ENCODE peak calls at places on chromosomes 6 and 20, in nine cellular contexts. Z is heart left ventricle, I is K562, D is HCT116, Q is A549, M is prostate gland, T is transverse colon, H is body of pancreas, O is breast epithelium. E is an unnamed sample.

GRCh38 chr6:110083875-110084585 is 95.4 kb downstream of the WASF1 start:
- DNase-seq in Z (no peak), D (no peak), T (no peak), Q (no peak), O (no peak), I (no peak), H (no peak), M (no peak), E (no peak)

GRCh38 chr20:51788822-51789221 is 13.5 kb downstream of the SALL4 start:
- DNase-seq in O (no peak), H (no peak), Z (no peak), D (no peak), Q (no peak), T (no peak), M (no peak), I (no peak), E (no peak)

GRCh38 chr20:43963872-43964791 is 49.5 kb downstream of the TOX2 start:
- DNase-seq in I (no peak), T (peak), Q (no peak), D (no peak), H (peak), Z (peak), M (no peak), O (no peak), E (no peak)

GRCh38 chr6:6712258-6712978 is 123.9 kb downstream of the LY86 start:
- DNase-seq in M (no peak), H (peak), Z (no peak), T (peak), D (peak), O (no peak), Q (peak), I (peak), E (peak)

GRCh38 chr20:20130399-20130798 is 78.1 kb downstream of the CFAP61 start:
- DNase-seq in Z (no peak), O (no peak), T (no peak), M (no peak), H (no peak), Q (no peak), I (no peak), D (peak), E (no peak)

GRCh38 chr20:4613184-4613583 is 108.5 kb upstream of the PRND start:
- DNase-seq in Z (no peak), M (no peak), O (peak), I (no peak), H (no peak), D (no peak), Q (no peak), T (no peak), E (no peak)

GRCh38 chr6:134873500-134874388 is 76.2 kb downstream of the ALDH8A1 start:
- DNase-seq in O (no peak), Z (no peak), Q (no peak), I (no peak), H (no peak), D (no peak), T (peak), M (no peak), E (no peak)

GRCh38 chr6:145245119-145245518 is 490.2 kb downstream of the EPM2A start:
- DNase-seq in H (no peak), Z (no peak), M (no peak), D (no peak), I (no peak), T (no peak), O (no peak), Q (no peak), E (no peak)

GRCh38 chr20:2919518-2920245 is 46.4 kb downstream of the PTPRA start:
- DNase-seq in Z (no peak), M (no peak), Q (no peak), D (no peak), H (no peak), O (no peak), I (no peak), T (peak), E (no peak)

GRCh38 chr6:75524322-75524972 is 30.8 kb upstream of the FILIP1 start:
- DNase-seq in Z (no peak), O (no peak), T (no peak), D (peak), I (no peak), M (peak), Q (peak), H (peak), E (peak)

GRCh38 chr20:1263853-1264252 is 2.2 kb upstream of the SNPH start:
- DNase-seq in O (no peak), Q (no peak), H (no peak), T (no peak), D (no peak), M (no peak), Z (no peak), I (no peak), E (no peak)

GRCh38 chr6:4348462-4349112 is 213.2 kb upstream of the ECI2 start:
- DNase-seq in H (no peak), M (no peak), T (no peak), I (no peak), Q (no peak), D (no peak), O (no peak), Z (no peak), E (no peak)

DNA sequence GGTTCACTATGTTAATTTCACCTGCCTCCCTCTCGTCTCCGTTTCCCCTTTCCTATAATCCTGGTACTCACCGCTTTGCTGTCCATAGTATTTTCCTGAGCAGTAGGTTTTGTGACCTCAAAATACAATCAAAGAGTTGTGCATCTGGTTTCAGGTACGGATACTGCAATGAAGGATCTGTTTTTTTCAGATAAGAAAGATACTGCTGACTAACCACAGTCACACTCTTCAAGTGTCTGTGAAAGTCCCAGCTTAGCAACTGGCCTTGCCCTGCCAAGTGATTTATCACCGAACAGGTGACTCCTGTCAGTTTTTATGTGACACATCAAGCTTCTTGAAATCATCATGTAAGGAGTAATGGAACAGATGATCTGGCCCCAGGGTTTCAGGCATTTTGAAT is 180.9 kb downstream of the DTNBP1 start:
- DNase-seq in Z (no peak), D (no peak), H (no peak), T (no peak), O (no peak), M (no peak), Q (no peak), I (peak), E (no peak)
- TF ChIP-seq POLR2A in Z (no peak), D (no peak), H (no peak), T (no peak), O (no peak), M (no peak), Q (no peak), I (no peak), E (no peak)

DNA sequence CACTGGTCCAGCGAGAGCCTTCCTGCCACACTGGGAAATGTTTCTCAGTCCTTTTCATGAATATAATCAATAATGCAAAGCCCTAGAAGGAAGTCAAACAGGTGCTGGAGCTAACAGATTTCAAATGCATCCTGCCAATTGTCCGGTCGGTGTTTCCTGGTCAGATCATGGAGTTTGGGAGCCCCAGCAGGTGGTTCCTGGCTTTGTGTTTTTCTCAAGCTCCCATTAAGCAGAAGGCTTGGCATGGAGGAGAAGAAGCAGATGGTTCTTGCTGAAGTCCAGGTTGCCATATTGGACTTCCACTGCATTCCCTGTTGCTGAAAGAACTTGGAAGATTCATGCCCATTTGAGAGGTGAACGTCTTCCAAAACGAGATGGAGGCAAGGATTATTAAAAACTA is 68.6 kb downstream of the GFOD1 start:
- DNase-seq in H (peak), O (no peak), M (no peak), Z (no peak), T (no peak), D (no peak), I (no peak), Q (no peak), E (no peak)
- TF ChIP-seq POLR2A in H (no peak), O (no peak), M (no peak), Z (no peak), T (no peak), D (no peak), I (no peak), Q (no peak), E (no peak)

GRCh38 chr6:31270788-31271640 is 878 bp downstream of the HLA-C start:
- DNase-seq in D (no peak), O (no peak), T (peak), M (peak), Z (peak), Q (no peak), H (peak), I (no peak), E (peak)

GRCh38 chr6:31267504-31268371 is 4.2 kb downstream of the HLA-C start:
- DNase-seq in O (no peak), Q (no peak), Z (no peak), I (no peak), H (no peak), T (peak), D (no peak), M (no peak), E (no peak)

GRCh38 chr6:31271641-31272357 is at the start of gene HLA-C:
- DNase-seq in T (peak), Q (peak), D (peak), H (peak), O (peak), I (peak), Z (peak), M (peak), E (peak)

GRCh38 chr6:31266721-31267360 is 5.1 kb downstream of the HLA-C start:
- DNase-seq in H (no peak), T (no peak), I (no peak), D (no peak), M (no peak), Q (no peak), Z (no peak), O (no peak), E (no peak)

DNA sequence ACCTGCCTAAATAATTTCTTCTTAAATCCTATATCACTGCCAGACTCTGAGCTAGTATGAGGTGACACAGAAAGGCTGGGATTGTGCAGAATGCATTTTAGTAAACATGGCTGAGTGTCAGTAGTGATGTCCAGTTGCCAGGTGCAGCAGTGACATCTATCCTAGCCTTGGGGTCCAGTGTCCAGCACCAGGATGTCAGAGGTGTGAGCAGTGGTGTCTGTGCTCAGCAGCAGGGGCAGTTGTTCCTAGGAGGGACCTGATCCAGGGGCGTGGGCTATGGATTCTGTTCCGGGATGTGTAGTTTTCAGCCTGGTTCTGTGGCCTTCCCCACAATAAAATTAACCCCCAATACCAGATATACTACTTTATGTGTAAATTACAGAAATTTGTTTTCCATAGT is 6.0 kb downstream of the HLA-C start:
- DNase-seq in T (no peak), I (no peak), H (no peak), D (no peak), M (no peak), O (no peak), Z (no peak), Q (no peak), E (no peak)
- TF ChIP-seq POLR2A in T (no peak), I (no peak), H (no peak), D (no peak), M (no peak), O (no peak), Z (no peak), Q (no peak), E (no peak)

DNA sequence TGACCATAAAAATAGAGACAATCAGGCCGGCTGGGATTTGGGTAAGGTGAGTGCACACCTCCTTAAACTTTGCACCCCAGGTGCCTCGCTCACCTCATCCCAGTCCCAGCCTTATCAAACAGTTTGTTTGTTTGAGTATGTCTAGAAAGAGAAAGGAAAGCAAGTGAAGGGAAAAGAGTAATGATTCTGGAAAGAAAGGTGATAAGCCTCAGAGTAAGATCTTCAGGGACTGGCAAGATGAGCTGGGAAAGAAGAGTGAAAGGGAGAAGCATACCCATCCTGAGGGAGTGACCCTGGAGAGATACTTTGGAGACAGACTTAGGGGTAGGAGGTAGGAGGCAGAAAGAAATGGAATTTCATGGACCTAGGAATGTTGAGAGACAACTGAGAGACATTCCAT is 1.7 kb downstream of the TAP2 start:
- DNase-seq in H (no peak), I (no peak), Z (no peak), M (no peak), T (no peak), Q (no peak), D (no peak), O (no peak), E (no peak)
- TF ChIP-seq POLR2A in H (no peak), I (no peak), Z (no peak), M (no peak), T (no peak), Q (no peak), D (no peak), O (no peak), E (no peak)

GRCh38 chr20:50655325-50655880 is 35.9 kb downstream of the RIPOR3 start:
- DNase-seq in Q (no peak), D (no peak), T (peak), I (no peak), O (peak), H (peak), Z (peak), M (no peak), E (no peak)
- TF ChIP-seq POLR2A in Q (no peak), D (no peak), T (no peak), I (no peak), O (no peak), H (no peak), Z (peak), M (no peak), E (no peak)

GRCh38 chr6:79230149-79230548 is 4.3 kb downstream of the HMGN3 start:
- DNase-seq in D (no peak), I (no peak), Q (no peak), T (no peak), Z (no peak), H (no peak), O (no peak), M (no peak), E (no peak)

GRCh38 chr6:79233611-79234149 is 802 bp downstream of the HMGN3 start:
- DNase-seq in Q (peak), H (peak), D (peak), Z (peak), M (peak), I (peak), O (peak), T (peak), E (peak)

GRCh38 chr6:79232696-79233462 is 1.6 kb downstream of the HMGN3 start:
- DNase-seq in T (no peak), D (no peak), I (no peak), Z (no peak), H (no peak), O (no peak), M (no peak), Q (no peak), E (no peak)

GRCh38 chr6:79231101-79231500 is 3.4 kb downstream of the HMGN3 start:
- DNase-seq in H (no peak), D (no peak), Q (no peak), M (no peak), Z (no peak), I (no peak), T (no peak), O (no peak), E (no peak)

DNA sequence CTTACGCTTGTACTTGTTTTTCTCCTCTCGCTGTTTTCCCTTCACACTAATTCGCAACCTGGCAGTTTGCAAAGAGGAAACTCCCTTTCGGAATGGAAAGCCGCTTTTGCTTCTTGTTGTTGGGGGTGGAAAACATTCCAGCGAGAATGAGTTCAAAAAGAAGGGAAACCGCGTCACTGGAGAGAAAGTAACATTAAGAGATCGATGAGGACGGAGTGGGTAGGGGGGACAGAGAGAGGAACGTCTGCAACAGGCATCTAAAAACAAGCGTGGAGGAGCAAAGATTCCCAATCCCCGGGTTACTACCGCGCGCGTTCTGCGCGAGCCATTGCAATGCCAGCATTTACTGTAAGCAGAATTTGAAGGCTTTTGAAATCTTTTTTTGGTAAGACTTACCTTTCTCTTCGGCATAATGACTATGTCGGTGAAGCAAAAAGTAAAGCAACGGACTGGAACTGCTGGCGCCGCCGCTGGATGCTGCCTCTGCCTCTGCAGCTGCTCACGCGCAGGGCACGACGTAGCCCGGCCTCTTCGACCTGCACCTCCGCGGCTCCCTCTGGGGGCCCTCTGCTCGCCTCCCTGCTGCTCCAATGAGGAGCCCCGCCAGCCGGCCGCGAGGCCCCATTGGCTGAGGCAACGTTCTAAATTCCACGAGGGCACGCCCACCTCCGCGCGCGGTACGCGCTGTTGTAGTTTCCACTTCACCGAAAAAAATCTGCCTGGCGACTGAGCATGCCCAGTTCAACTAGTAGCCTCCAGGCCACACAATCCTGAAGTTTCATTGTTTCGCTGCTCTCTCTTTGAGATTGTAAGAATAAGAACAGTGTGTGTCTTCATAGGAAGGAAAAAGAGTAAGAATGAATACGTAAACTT is at the start of gene HMGN3:
- DNase-seq in I (peak), M (peak), O (peak), H (peak), Z (peak), T (peak), D (peak), Q (peak), E (peak)
- TF ChIP-seq POLR2A in I (peak), M (peak), O (peak), H (peak), Z (peak), T (peak), D (peak), Q (peak), E (peak)

GRCh38 chr6:33088258-33088930 is 12.6 kb downstream of the HLA-DPB1 start:
- DNase-seq in Q (no peak), T (no peak), D (peak), H (no peak), Z (no peak), M (no peak), I (no peak), O (no peak), E (no peak)

GRCh38 chr6:33091957-33092356 is 16.2 kb downstream of the HLA-DPB1 start:
- DNase-seq in Q (no peak), T (peak), M (no peak), I (peak), O (no peak), H (peak), Z (no peak), D (peak), E (no peak)

GRCh38 chr6:33092385-33092784 is 16.6 kb downstream of the HLA-DPB1 start:
- DNase-seq in T (no peak), D (no peak), Z (no peak), O (no peak), H (no peak), M (no peak), Q (no peak), I (no peak), E (no peak)

GRCh38 chr6:33085627-33086026 is 9.8 kb downstream of the HLA-DPB1 start:
- DNase-seq in H (no peak), Q (no peak), D (no peak), M (no peak), O (no peak), T (no peak), I (no peak), Z (no peak), E (no peak)

DNA sequence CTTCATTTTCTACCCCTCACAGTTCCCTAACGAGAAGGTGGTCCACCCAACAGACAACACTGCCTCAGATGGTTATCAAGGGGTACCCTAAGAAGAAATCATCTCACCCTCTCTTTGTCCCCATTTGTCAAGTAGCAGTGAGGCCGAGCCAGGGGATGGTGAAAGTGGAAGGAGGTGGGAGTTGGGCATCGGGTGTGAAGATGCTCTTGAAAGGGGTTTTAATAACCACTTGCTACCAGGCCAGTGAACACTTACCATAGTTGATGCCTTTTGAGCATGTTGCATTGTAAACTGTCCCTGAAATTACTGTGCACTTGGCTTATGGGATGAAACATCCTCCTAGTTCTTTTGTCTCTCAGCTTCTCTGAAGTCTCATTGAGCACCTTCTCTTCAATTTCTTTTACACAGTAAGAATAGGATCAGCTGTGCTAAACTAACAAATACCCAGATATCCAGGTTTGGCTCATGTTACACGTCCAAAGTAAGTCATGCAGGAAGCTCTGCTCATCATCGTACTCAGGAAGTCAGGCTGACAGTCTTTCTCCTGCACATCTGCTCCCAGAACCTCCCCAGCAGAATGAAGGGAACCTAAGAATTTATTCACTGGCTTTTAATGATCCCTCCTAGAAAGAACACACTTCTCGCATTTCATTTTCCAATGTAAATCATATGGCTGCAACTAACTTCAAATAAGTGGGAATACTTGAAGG is 13.3 kb downstream of the HLA-DPB1 start:
- DNase-seq in I (no peak), H (no peak), Z (no peak), O (no peak), Q (no peak), M (no peak), T (no peak), D (no peak), E (no peak)
- TF ChIP-seq POLR2A in I (no peak), H (no peak), Z (no peak), O (no peak), Q (no peak), M (no peak), T (no peak), D (no peak), E (no peak)

GRCh38 chr6:131657630-131658111 is 20.6 kb downstream of the ENPP3 start:
- DNase-seq in O (no peak), Q (no peak), T (no peak), M (no peak), Z (no peak), I (no peak), D (no peak), H (no peak), E (no peak)

GRCh38 chr6:131656667-131657066 is 19.6 kb downstream of the ENPP3 start:
- DNase-seq in M (no peak), D (no peak), Q (no peak), Z (no peak), I (no peak), H (no peak), O (no peak), T (no peak), E (no peak)

GRCh38 chr6:131655387-131655786 is 18.3 kb downstream of the ENPP3 start:
- DNase-seq in D (no peak), H (no peak), T (no peak), I (no peak), M (no peak), O (no peak), Z (no peak), Q (no peak), E (no peak)

GRCh38 chr6:131654326-131654725 is 17.2 kb downstream of the ENPP3 start:
- DNase-seq in O (no peak), Z (no peak), M (no peak), T (no peak), I (no peak), D (no peak), H (no peak), Q (no peak), E (no peak)

GRCh38 chr6:131655951-131656350 is 18.8 kb downstream of the ENPP3 start:
- DNase-seq in Q (no peak), I (no peak), T (no peak), D (no peak), M (no peak), O (no peak), Z (no peak), H (no peak), E (no peak)
- TF ChIP-seq POLR2A in Q (no peak), I (no peak), T (no peak), D (no peak), M (no peak), O (no peak), Z (no peak), H (no peak), E (no peak)

GRCh38 chr20:63590218-63591146 is 16.4 kb upstream of the HELZ2 start:
- DNase-seq in T (no peak), Q (no peak), H (no peak), Z (peak), D (no peak), O (no peak), I (no peak), M (no peak), E (no peak)
- TF ChIP-seq POLR2A in T (no peak), Q (no peak), H (no peak), Z (no peak), D (no peak), O (no peak), I (no peak), M (no peak), E (no peak)